ENCODE peak calls at places on chromosomes 4 and X, in four cellular contexts. Y is left lung, C is pons, E is skeletal muscle cell. M is an unnamed sample.

GRCh38 chr4:113457886-113458285 is 303.7 kb downstream of the CAMK2D start:
- DNase-seq in Y (no peak), C (no peak), E (no peak), M (no peak)

GRCh38 chr4:183633476-183634058 is 25.4 kb downstream of the RWDD4 start:
- DNase-seq in Y (no peak), C (no peak), E (no peak), M (no peak)

GRCh38 chr4:149279331-149279730 is 536.3 kb downstream of the IQCM start:
- DNase-seq in Y (no peak), C (no peak), E (no peak), M (no peak)

GRCh38 chr4:114598191-114599121 is at the start of gene UGT8:
- DNase-seq in Y (peak), C (peak), E (no peak), M (no peak)

GRCh38 chr4:7206856-7207567 is 14.7 kb downstream of the SORCS2 start:
- DNase-seq in Y (peak), C (peak), E (peak), M (peak)

GRCh38 chrX:8755813-8756212 is 23.9 kb upstream of the ANOS1 start:
- DNase-seq in Y (no peak), C (no peak), E (no peak), M (no peak)

GRCh38 chrX:63889001-63889400 is 104.0 kb upstream of the ARHGEF9 start:
- DNase-seq in Y (no peak), C (no peak), E (peak), M (no peak)

GRCh38 chr4:85825937-85826678 is 351.2 kb downstream of the ARHGAP24 start:
- DNase-seq in Y (peak), C (peak), E (no peak), M (peak)

GRCh38 chr4:47839259-47839658 is 1.4 kb upstream of the CORIN start:
- DNase-seq in Y (no peak), C (peak), E (no peak), M (no peak)

GRCh38 chr4:138410266-138410665 is 168.1 kb upstream of the SLC7A11 start:
- DNase-seq in Y (no peak), C (no peak), E (no peak), M (no peak)

GRCh38 chrX:108268434-108269080 is 169.7 kb downstream of the COL4A6 start:
- DNase-seq in Y (no peak), C (no peak), E (no peak), M (no peak)

M was measured in astrocyte of the cerebellum.